ENCODE peak calls at places on chromosome 10, in ten cellular contexts. H, V, L, S, Q, F, R, I, Z and P are unnamed samples.

GRCh38 chr10:7861509-7862120 is 43.3 kb downstream of the TAF3 start:
- DNase-seq in H (no peak), V (no peak), L (no peak), S (no peak), Q (no peak), F (no peak), R (peak), I (no peak), Z (no peak), P (no peak)

GRCh38 chr10:97010695-97011206 is 175.0 kb downstream of the SLIT1 start:
- DNase-seq in H (no peak), V (no peak), L (no peak), S (no peak), Q (no peak), F (no peak), R (no peak), I (no peak), Z (no peak), P (no peak)

GRCh38 chr10:12564173-12564572 is 214.8 kb downstream of the CAMK1D start:
- DNase-seq in H (no peak), V (no peak), L (no peak), S (no peak), Q (no peak), F (peak), R (no peak), I (no peak), Z (no peak), P (no peak)

GRCh38 chr10:122639801-122640200 is 59.8 kb downstream of the C10orf120 start:
- DNase-seq in H (no peak), V (no peak), L (no peak), S (no peak), Q (no peak), F (peak), R (no peak), I (no peak), Z (no peak), P (no peak)

GRCh38 chr10:21336476-21337170 is 188.9 kb downstream of the SKIDA1 start:
- DNase-seq in H (peak), V (peak), L (peak), S (no peak), Q (peak), F (peak), R (no peak), I (peak), Z (no peak), P (no peak)

GRCh38 chr10:52864459-52865106 is 92.0 kb upstream of the MBL2 start:
- DNase-seq in H (peak), V (peak), L (no peak), S (no peak), Q (peak), F (peak), R (no peak), I (peak), Z (no peak), P (no peak)

GRCh38 chr10:96275685-96276418 is 4.5 kb upstream of the BLNK start:
- DNase-seq in H (no peak), V (peak), L (no peak), S (no peak), Q (no peak), F (peak), R (no peak), I (peak), Z (no peak), P (no peak)

GRCh38 chr10:129792864-129793263 is 171.2 kb downstream of the EBF3 start:
- DNase-seq in H (no peak), V (no peak), L (no peak), S (no peak), Q (no peak), F (no peak), R (no peak), I (no peak), Z (no peak), P (no peak)

GRCh38 chr10:30556189-30556588 is 73.4 kb downstream of the LYZL2 start:
- DNase-seq in H (no peak), V (no peak), L (no peak), S (no peak), Q (no peak), F (no peak), R (no peak), I (no peak), Z (no peak), P (no peak)

GRCh38 chr10:25231751-25232150 is 57.0 kb downstream of the GPR158 start:
- DNase-seq in H (no peak), V (no peak), L (no peak), S (no peak), Q (no peak), F (no peak), R (no peak), I (no peak), Z (no peak), P (no peak)

GRCh38 chr10:101933976-101934375 is 90.4 kb upstream of the KCNIP2 start:
- DNase-seq in H (no peak), V (no peak), L (no peak), S (no peak), Q (no peak), F (no peak), R (no peak), I (no peak), Z (no peak), P (no peak)

GRCh38 chr10:113450046-113450445 is 102.8 kb upstream of the HABP2 start:
- DNase-seq in H (no peak), V (no peak), L (no peak), S (no peak), Q (no peak), F (no peak), R (no peak), I (no peak), Z (no peak), P (no peak)

GRCh38 chr10:70462349-70462984 is 16.1 kb upstream of the PALD1 start:
- DNase-seq in H (no peak), V (peak), L (no peak), S (no peak), Q (peak), F (peak), R (no peak), I (peak), Z (no peak), P (no peak)

GRCh38 chr10:133275683-133276092 is 980 bp downstream of the ADAM8 start:
- DNase-seq in H (no peak), V (no peak), L (no peak), S (peak), Q (no peak), F (peak), R (peak), I (no peak), Z (no peak), P (no peak)

GRCh38 chr10:93757766-93758509 is at the start of gene LGI1:
- DNase-seq in H (no peak), V (no peak), L (no peak), S (no peak), Q (peak), F (no peak), R (no peak), I (no peak), Z (no peak), P (no peak)

GRCh38 chr10:19750972-19751371 is 65.3 kb upstream of the PLXDC2 start:
- DNase-seq in H (no peak), V (no peak), L (no peak), S (no peak), Q (no peak), F (no peak), R (no peak), I (no peak), Z (no peak), P (no peak)

GRCh38 chr10:60521974-60522405 is 132.3 kb upstream of the ANK3 start:
- DNase-seq in H (no peak), V (peak), L (no peak), S (no peak), Q (peak), F (no peak), R (no peak), I (no peak), Z (peak), P (no peak)

GRCh38 chr10:91557540-91558231 is 75.2 kb downstream of the PPP1R3C start:
- DNase-seq in H (no peak), V (no peak), L (no peak), S (no peak), Q (no peak), F (no peak), R (no peak), I (no peak), Z (no peak), P (no peak)

GRCh38 chr10:43420369-43421200 is 11.6 kb upstream of the HNRNPF start:
- DNase-seq in H (peak), V (peak), L (peak), S (peak), Q (peak), F (peak), R (peak), I (peak), Z (peak), P (peak)

GRCh38 chr10:112441520-112441919 is 5.2 kb downstream of the ZDHHC6 start:
- DNase-seq in H (no peak), V (no peak), L (no peak), S (no peak), Q (no peak), F (no peak), R (no peak), I (no peak), Z (no peak), P (no peak)

GRCh38 chr10:3978174-3978573 is 193.2 kb upstream of the KLF6 start:
- DNase-seq in H (peak), V (no peak), L (no peak), S (no peak), Q (no peak), F (no peak), R (no peak), I (no peak), Z (no peak), P (no peak)

GRCh38 chr10:64537112-64537511 is 1015.9 kb downstream of the REEP3 start:
- DNase-seq in H (no peak), V (no peak), L (no peak), S (no peak), Q (no peak), F (no peak), R (no peak), I (no peak), Z (no peak), P (no peak)

GRCh38 chr10:29849434-29849833 is 210.0 kb downstream of the JCAD start:
- DNase-seq in H (no peak), V (peak), L (no peak), S (no peak), Q (peak), F (no peak), R (peak), I (no peak), Z (no peak), P (no peak)

GRCh38 chr10:87675396-87676376 is 16.0 kb downstream of the PAPSS2 start:
- DNase-seq in H (peak), V (no peak), L (no peak), S (no peak), Q (no peak), F (no peak), R (peak), I (no peak), Z (no peak), P (no peak)